ENCODE peak calls at places on chromosome 7, in seven cellular contexts. V, D, U, S, J, E and K are unnamed samples.

GRCh38 chr7:85341121-85341520 is 154.3 kb upstream of the SEMA3D start:
- DNase-seq in J (no peak), D (no peak), V (no peak), E (no peak), S (no peak), U (no peak), K (no peak)

GRCh38 chr7:88224596-88225275 is 4.9 kb upstream of the SRI start:
- DNase-seq in U (no peak), J (no peak), E (no peak), D (no peak), S (no peak), V (no peak), K (no peak)

GRCh38 chr7:18086165-18087030 is 58.8 kb upstream of the PRPS1L1 start:
- DNase-seq in S (peak; percentile 36), U (no peak), D (peak; percentile 59), E (no peak), V (no peak), J (no peak), K (no peak)

GRCh38 chr7:2792856-2793487 is 51.1 kb downstream of the GNA12 start:
- DNase-seq in S (no peak), J (no peak), D (no peak), E (no peak), U (no peak), V (no peak), K (no peak)

GRCh38 chr7:119959811-119960210 is 313.2 kb upstream of the KCND2 start:
- DNase-seq in U (no peak), V (no peak), D (no peak), S (no peak), J (no peak), E (no peak), K (no peak)

GRCh38 chr7:157234271-157234670 is 95.5 kb downstream of the UBE3C start:
- DNase-seq in D (peak; percentile 57), E (no peak), S (no peak), J (no peak), V (no peak), U (no peak), K (no peak)

GRCh38 chr7:78765985-78766729 is 687.3 kb downstream of the MAGI2 start:
- DNase-seq in D (no peak), U (no peak), V (no peak), S (no peak), J (no peak), E (no peak), K (no peak)

GRCh38 chr7:90720970-90721768 is 125.0 kb downstream of the CDK14 start:
- DNase-seq in U (no peak), E (peak; percentile 53), V (no peak), J (no peak), D (no peak), S (no peak), K (no peak)

GRCh38 chr7:6164491-6164890 is 107.9 kb downstream of the CYTH3 start:
- DNase-seq in S (peak; percentile 38), V (no peak), E (no peak), D (peak; percentile 74), U (no peak), J (no peak), K (no peak)

GRCh38 chr7:51315393-51316261 is 982 bp downstream of the COBL start:
- DNase-seq in J (no peak), V (peak; percentile 50), E (peak; percentile 73), D (peak; percentile 58), U (no peak), S (no peak), K (no peak)

GRCh38 chr7:100873599-100874299 is 1.2 kb upstream of the SRRT start:
- DNase-seq in U (no peak), E (no peak), V (no peak), J (no peak), S (no peak), D (no peak), K (no peak)

GRCh38 chr7:42029405-42029804 is 207.6 kb downstream of the GLI3 start:
- DNase-seq in U (no peak), S (no peak), D (no peak), J (no peak), V (no peak), E (no peak), K (no peak)

GRCh38 chr7:105677803-105678583 is 96.7 kb upstream of the EFCAB10 start:
- DNase-seq in D (no peak), E (no peak), S (no peak), U (peak; percentile 45), J (no peak), V (no peak), K (no peak)

GRCh38 chr7:117381357-117381756 is 45.9 kb downstream of the ASZ1 start:
- DNase-seq in U (no peak), S (no peak), J (no peak), E (no peak), D (no peak), V (no peak), K (no peak)

GRCh38 chr7:107788662-107789061 is 14.4 kb downstream of the SLC26A3 start:
- DNase-seq in J (no peak), S (no peak), E (no peak), D (no peak), U (no peak), V (no peak), K (no peak)

GRCh38 chr7:107783648-107784047 is 19.4 kb downstream of the SLC26A3 start:
- DNase-seq in D (no peak), U (no peak), V (no peak), J (no peak), S (no peak), E (no peak), K (no peak)

GRCh38 chr7:107788216-107788615 is 14.8 kb downstream of the SLC26A3 start:
- DNase-seq in V (no peak), S (no peak), D (no peak), J (no peak), U (no peak), E (no peak), K (no peak)

GRCh38 chr7:107785170-107785569 is 17.9 kb downstream of the SLC26A3 start:
- DNase-seq in D (no peak), U (no peak), J (no peak), E (no peak), S (no peak), V (no peak), K (no peak)

DNA sequence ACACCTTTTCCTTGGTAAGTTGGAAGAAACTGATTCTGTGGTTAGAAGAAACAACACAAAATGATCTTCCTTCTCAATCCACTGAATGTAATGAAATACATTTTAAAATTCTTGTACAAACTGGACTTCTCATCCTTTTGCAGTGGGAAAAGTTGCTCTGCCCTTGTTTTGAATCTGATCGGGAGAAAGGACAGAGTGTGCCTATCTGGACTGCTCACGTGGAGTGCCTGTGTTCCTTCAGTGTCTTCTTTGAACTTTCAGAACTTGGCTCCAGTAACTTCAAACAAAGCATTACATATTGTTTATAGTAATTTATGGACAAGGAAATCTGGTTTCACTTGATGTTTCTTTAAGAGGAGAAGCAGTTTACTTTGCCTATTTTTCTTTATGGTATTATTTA is 17.1 kb downstream of the SLC26A3 start:
- DNase-seq in V (no peak), J (no peak), S (no peak), E (no peak), D (no peak), U (no peak), K (no peak)
- TF ChIP-seq POLR2AphosphoS5 in V (no peak), J (no peak), S (no peak), E (no peak), D (no peak), U (no peak), K (no peak)

DNA sequence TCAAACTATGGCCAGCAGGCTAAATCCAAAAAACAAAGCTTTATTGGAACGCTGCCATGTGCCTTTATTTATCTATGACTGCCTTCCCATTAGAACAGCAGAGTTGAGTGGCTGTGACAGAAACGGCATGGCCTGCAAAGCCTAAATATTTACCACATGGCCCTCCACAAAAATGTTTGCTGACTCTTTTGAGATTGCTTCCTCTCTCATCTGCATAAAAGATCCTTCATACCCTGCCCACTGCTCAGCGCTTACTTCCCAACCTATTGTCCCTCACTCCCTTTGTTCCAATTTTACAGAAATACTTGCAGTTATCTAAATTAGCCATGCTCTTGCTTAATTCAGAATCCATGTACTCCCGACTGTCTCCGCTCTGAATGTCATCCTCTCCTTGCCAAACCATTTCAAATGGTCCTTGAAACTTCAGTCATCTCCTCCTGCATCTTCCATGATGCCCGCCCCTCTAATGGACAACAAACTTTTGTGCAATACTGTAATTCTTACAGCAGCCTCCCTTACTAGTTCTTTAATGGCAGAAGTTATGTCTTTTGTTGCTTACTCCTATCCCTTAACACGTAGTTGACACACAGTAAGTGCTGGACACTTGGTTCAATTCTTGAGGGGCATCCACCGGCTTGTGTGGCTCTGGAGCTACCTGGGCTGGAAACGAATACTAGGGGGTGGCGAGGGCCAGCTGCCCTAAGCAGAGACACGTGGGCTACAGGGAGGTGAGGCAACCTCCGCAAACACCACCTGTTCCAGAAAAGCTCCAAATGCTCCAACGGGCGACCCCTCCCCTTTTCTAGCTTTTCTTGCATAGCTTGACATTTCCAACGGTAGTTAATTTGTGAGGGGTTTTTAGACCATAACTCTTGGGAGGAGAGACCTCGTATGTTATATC is 831 bp downstream of the XRCC2 start:
- DNase-seq in D (peak; percentile 78), U (no peak), J (no peak), V (no peak), E (peak; percentile 47), S (peak; percentile 57), K (no peak)
- TF ChIP-seq SIN3A in D (peak; percentile 90), U (no peak), J (peak; percentile 25), V (no peak), E (no peak), S (peak; percentile 94), K (no peak)

DNA sequence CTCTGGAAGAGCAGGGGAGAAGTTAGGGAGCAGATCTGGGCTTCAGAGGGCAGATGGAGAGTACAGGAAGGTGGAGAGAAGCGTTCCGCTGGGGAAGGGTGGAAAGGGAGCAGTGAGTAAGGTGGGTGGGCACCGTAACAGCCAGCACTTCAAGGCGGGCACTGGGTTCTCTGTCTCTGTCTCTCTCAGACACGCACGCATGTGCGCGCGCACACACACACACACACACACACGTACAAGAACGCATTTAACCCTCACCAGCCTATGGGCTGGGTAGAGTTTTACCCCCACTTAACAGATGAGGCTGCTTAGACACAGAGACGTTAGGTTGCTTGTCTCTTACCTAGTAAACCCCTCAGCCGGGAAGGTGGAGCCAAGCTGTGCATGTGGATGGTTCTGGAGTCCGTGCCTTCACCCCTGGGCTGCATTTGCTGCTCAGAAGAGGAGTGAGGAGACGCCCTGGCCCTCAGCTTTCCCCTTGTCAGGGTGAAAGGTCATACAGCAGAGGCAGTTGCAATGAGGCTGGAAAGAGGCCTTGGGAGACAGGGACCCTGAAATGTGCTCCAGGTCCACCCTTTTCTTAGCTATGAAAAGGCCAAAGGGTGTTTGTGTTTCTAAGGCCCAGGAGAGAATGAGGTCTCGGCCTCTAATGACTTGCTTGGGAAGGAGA is 16.0 kb downstream of the ADCYAP1R1 start:
- DNase-seq in D (no peak), V (no peak), S (no peak), J (no peak), E (no peak), U (no peak), K (no peak)
- H3K27ac ChIP-seq in D (no peak overlapping the region), V (no peak overlapping the region), S (no peak overlapping the region), J (no peak overlapping the region), E (no peak overlapping the region), U (no peak overlapping the region), K (no peak overlapping the region)

DNA sequence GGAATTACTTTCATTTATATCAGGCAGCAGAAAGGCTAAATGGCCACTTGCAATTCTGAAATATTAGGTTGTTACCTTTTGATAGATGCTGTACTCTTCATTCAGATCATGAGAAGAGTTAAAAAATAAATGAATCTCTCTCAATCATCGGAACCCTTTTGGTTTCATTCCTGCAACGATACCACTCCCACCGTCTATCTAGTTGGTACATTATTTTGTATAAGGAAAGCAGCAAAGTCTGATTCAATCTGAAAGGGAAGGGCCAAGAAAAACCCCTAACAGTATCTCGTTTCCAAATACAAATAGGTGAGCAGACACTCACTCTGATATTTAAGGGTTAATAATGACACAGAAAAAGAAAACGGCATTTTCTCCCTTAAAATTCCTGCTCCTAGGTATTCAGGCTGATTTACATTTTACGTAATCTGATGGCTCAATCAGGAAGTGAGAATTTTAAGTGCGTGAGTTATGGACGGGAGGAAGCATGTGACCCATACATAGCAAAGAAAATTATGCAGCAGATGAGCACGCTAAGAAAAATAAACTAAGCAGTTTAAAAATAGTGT is 209.4 kb upstream of the KLF14 start:
- DNase-seq in V (no peak), S (peak; percentile 56), E (no peak), U (no peak), J (no peak), D (no peak), K (peak; percentile 82)
- TF ChIP-seq POLR2AphosphoS5 in V (no peak), S (no peak), E (no peak), U (no peak), J (no peak), D (no peak), K (no peak)